ENCODE peak calls at places on chromosomes 6 and 20, in eight cellular contexts. N is WTC11; O is cardiac muscle cell; U is activated T-cell treated with anti-CD3 and anti-CD28 coated beads, Interleukin-2, amount 50 U/mL, for 72 hours; Q is A172; F is putamen; S is right cardiac atrium; D is MCF 10A. I is an unnamed sample.

GRCh38 chr20:1942061-1942460 is 46.9 kb downstream of the SIRPA start:
- DNase-seq in U (no peak), S (peak), O (no peak), N (no peak), F (no peak), Q (no peak), D (no peak), I (no peak)

GRCh38 chr6:108736832-108737231 is 111.4 kb upstream of the ARMC2 start:
- DNase-seq in N (peak), D (peak), O (peak), Q (peak), U (no peak), F (no peak), S (no peak), I (no peak)

GRCh38 chr6:113439861-113440260 is 417.3 kb upstream of the MARCKS start:
- DNase-seq in O (no peak), S (no peak), Q (no peak), U (no peak), N (no peak), F (no peak), D (no peak), I (no peak)

GRCh38 chr6:24581084-24581669 is 64.8 kb downstream of the KIAA0319 start:
- DNase-seq in N (peak), F (peak), O (peak), D (peak), Q (peak), U (peak), S (peak), I (peak)

GRCh38 chr6:21227486-21227885 is 366.1 kb upstream of the SOX4 start:
- DNase-seq in N (no peak), U (no peak), Q (peak), D (peak), O (no peak), S (no peak), F (no peak), I (no peak)

GRCh38 chr6:41239467-41240159 is 11.5 kb downstream of the TREML4 start:
- DNase-seq in S (no peak), O (no peak), Q (no peak), F (no peak), U (no peak), N (peak), D (no peak), I (no peak)

GRCh38 chr20:58084966-58085365 is 143.5 kb downstream of the ANKRD60 start:
- DNase-seq in O (no peak), Q (peak), U (no peak), N (no peak), S (no peak), D (no peak), F (no peak), I (no peak)

GRCh38 chr20:36925234-36925633 is 26.3 kb downstream of the SAMHD1 start:
- DNase-seq in D (no peak), F (no peak), N (no peak), O (no peak), Q (no peak), S (no peak), U (no peak), I (no peak)

GRCh38 chr6:6612308-6612707 is 23.8 kb downstream of the LY86 start:
- DNase-seq in Q (no peak), U (no peak), D (no peak), F (no peak), N (no peak), S (no peak), O (no peak), I (no peak)

GRCh38 chr20:24465730-24466129 is 3.7 kb upstream of the SYNDIG1 start:
- DNase-seq in Q (peak), F (peak), D (no peak), S (peak), U (no peak), N (no peak), O (peak), I (no peak)

GRCh38 chr6:31834704-31835375 is 7.3 kb downstream of the HSPA1B start:
- DNase-seq in O (no peak), Q (peak), S (peak), N (peak), D (peak), F (peak), U (peak), I (peak)

GRCh38 chr6:14085176-14085787 is 32.3 kb upstream of the CD83 start:
- DNase-seq in O (no peak), S (no peak), D (no peak), Q (no peak), N (no peak), U (no peak), F (no peak), I (no peak)

GRCh38 chr6:44942201-44942600 is 385.9 kb upstream of the RUNX2 start:
- DNase-seq in U (no peak), D (peak), Q (no peak), O (no peak), S (no peak), F (no peak), N (no peak), I (no peak)

GRCh38 chr6:136767103-136767502 is 25.2 kb downstream of the MAP3K5 start:
- DNase-seq in U (no peak), Q (no peak), S (no peak), D (no peak), F (no peak), N (no peak), O (no peak), I (no peak)

GRCh38 chr6:119110601-119111548 is 32.4 kb upstream of the FAM184A start:
- DNase-seq in N (peak), D (peak), F (peak), O (peak), Q (peak), S (no peak), U (peak), I (peak)

GRCh38 chr6:21935561-21936028 is 342.0 kb downstream of the SOX4 start:
- DNase-seq in F (no peak), O (peak), S (no peak), N (peak), D (peak), Q (peak), U (peak), I (peak)

GRCh38 chr20:63828545-63828944 is 2.5 kb downstream of the ZBTB46 start:
- DNase-seq in F (no peak), D (no peak), O (no peak), Q (no peak), U (no peak), N (no peak), S (no peak), I (no peak)

GRCh38 chr20:11247059-11247630 is 573.3 kb upstream of the JAG1 start:
- DNase-seq in U (no peak), S (no peak), N (no peak), D (no peak), Q (no peak), O (no peak), F (no peak), I (no peak)

GRCh38 chr20:62824476-62825287 is 7.8 kb downstream of the COL9A3 start:
- DNase-seq in O (peak), D (no peak), F (no peak), S (peak), U (peak), Q (peak), N (peak), I (no peak)

GRCh38 chr6:77292564-77293546 is 170.4 kb downstream of the HTR1B start:
- DNase-seq in N (no peak), D (peak), Q (peak), S (no peak), U (no peak), O (peak), F (no peak), I (no peak)

GRCh38 chr6:108366236-108366635 is 71.4 kb downstream of the AFG1L start:
- DNase-seq in S (no peak), Q (no peak), U (no peak), F (no peak), O (no peak), N (no peak), D (no peak), I (no peak)

GRCh38 chr6:170292778-170293164 is 1.9 kb upstream of the DLL1 start:
- DNase-seq in U (no peak), N (no peak), S (peak), F (no peak), O (no peak), D (peak), Q (no peak), I (peak)

GRCh38 chr6:129519750-129520149 is 190.2 kb downstream of the ARHGAP18 start:
- DNase-seq in O (no peak), S (no peak), U (no peak), N (no peak), D (no peak), Q (no peak), F (no peak), I (no peak)

GRCh38 chr6:48736486-48737206 is 625.6 kb upstream of the PTCHD4 start:
- DNase-seq in S (no peak), F (no peak), U (no peak), N (no peak), Q (no peak), O (peak), D (no peak), I (no peak)

GRCh38 chr6:53044071-53044470 is 21.1 kb upstream of the FBXO9 start:
- DNase-seq in O (peak), U (no peak), S (no peak), N (peak), Q (peak), F (no peak), D (no peak), I (no peak)

GRCh38 chr6:153511896-153512496 is 380.9 kb upstream of the RGS17 start:
- DNase-seq in F (peak), S (no peak), U (no peak), Q (peak), N (no peak), O (peak), D (peak), I (peak)

GRCh38 chr6:26280409-26280808 is 84.6 kb upstream of the BTN3A2 start:
- DNase-seq in N (no peak), U (no peak), O (no peak), S (no peak), D (peak), F (no peak), Q (no peak), I (no peak)

GRCh38 chr6:137761487-137761886 is 105.6 kb upstream of the TNFAIP3 start:
- DNase-seq in Q (no peak), U (no peak), D (no peak), F (no peak), O (no peak), S (no peak), N (no peak), I (no peak)

GRCh38 chr6:166907871-166908806 is 48.2 kb downstream of the RNASET2 start:
- DNase-seq in O (no peak), U (no peak), Q (no peak), S (no peak), F (peak), D (no peak), N (no peak), I (peak)

GRCh38 chr6:43009124-43009523 is 4.6 kb downstream of the MEA1 start:
- DNase-seq in N (peak), Q (no peak), F (no peak), U (peak), D (peak), O (peak), S (peak), I (peak)

GRCh38 chr20:62651285-62652021 is 9.2 kb downstream of the SLCO4A1 start:
- DNase-seq in Q (no peak), U (peak), N (no peak), O (peak), S (peak), D (peak), F (no peak), I (peak)

GRCh38 chr6:155047523-155047922 is 52.4 kb downstream of the TIAM2 start:
- DNase-seq in S (no peak), Q (no peak), O (no peak), U (no peak), F (no peak), N (no peak), D (no peak), I (no peak)

GRCh38 chr20:38973546-38974120 is 11.5 kb downstream of the DHX35 start:
- DNase-seq in S (peak), F (no peak), N (no peak), O (peak), U (no peak), Q (no peak), D (peak), I (no peak)

GRCh38 chr6:16670183-16670582 is 91.1 kb downstream of the ATXN1 start:
- DNase-seq in S (peak), O (peak), U (no peak), F (no peak), Q (no peak), D (no peak), N (no peak), I (no peak)

GRCh38 chr6:128303870-128304269 is 216.5 kb downstream of the PTPRK start:
- DNase-seq in Q (no peak), U (no peak), S (no peak), F (no peak), O (no peak), N (no peak), D (peak), I (no peak)

GRCh38 chr6:149046822-149047246 is 270.7 kb upstream of the TAB2 start:
- DNase-seq in O (no peak), Q (no peak), D (no peak), S (no peak), U (no peak), F (no peak), N (no peak), I (no peak)

GRCh38 chr6:26129656-26130055 is 42.4 kb downstream of the HFE start:
- DNase-seq in D (no peak), S (no peak), U (no peak), N (no peak), Q (no peak), F (no peak), O (no peak), I (no peak)

GRCh38 chr20:22794200-22794599 is 209.8 kb upstream of the FOXA2 start:
- DNase-seq in F (no peak), S (no peak), U (no peak), O (no peak), Q (peak), N (no peak), D (no peak), I (no peak)